ENCODE peak calls at places on chromosomes 12 and 14, in six cellular contexts. R is NCI-H1105, S is hippocampal formation, F is MCF 10A, B is astrocyte of the spinal cord, P is AG04450. D is an unnamed sample.

GRCh38 chr12:80045594-80045993 is 53.7 kb upstream of the OTOGL start:
- DNase-seq in P (peak), F (peak), B (peak), S (no peak), R (no peak), D (no peak)

GRCh38 chr12:20410746-20411145 is 42.4 kb downstream of the PDE3A start:
- DNase-seq in R (no peak), P (no peak), B (no peak), F (no peak), S (no peak), D (no peak)

GRCh38 chr14:105088812-105089745 is 23.8 kb upstream of the GPR132 start:
- DNase-seq in F (no peak), S (no peak), B (no peak), P (no peak), R (no peak), D (no peak)

GRCh38 chr14:67332468-67332867 is 27.1 kb downstream of the ATP6V1D start:
- DNase-seq in R (no peak), P (no peak), B (no peak), S (no peak), F (no peak), D (no peak)

GRCh38 chr12:111792155-111792876 is 25.6 kb downstream of the ALDH2 start:
- DNase-seq in S (no peak), B (no peak), F (peak), R (no peak), P (no peak), D (no peak)

GRCh38 chr12:61894168-61894567 is 366.0 kb upstream of the USP15 start:
- DNase-seq in B (no peak), F (no peak), P (no peak), S (no peak), R (no peak), D (no peak)

GRCh38 chr14:94771906-94772468 is 2.1 kb upstream of the GSC start:
- DNase-seq in R (no peak), S (no peak), F (no peak), B (no peak), P (no peak), D (no peak)

GRCh38 chr12:57086951-57087688 is 1.8 kb upstream of the NAB2 start:
- DNase-seq in B (peak), P (peak), R (no peak), F (peak), S (peak), D (peak)

GRCh38 chr12:12562016-12562483 is 613 bp downstream of the DUSP16 start:
- DNase-seq in P (no peak), B (no peak), S (no peak), R (peak), F (peak), D (peak)

GRCh38 chr12:130547480-130548155 is 168.5 kb downstream of the RIMBP2 start:
- DNase-seq in B (no peak), P (no peak), R (no peak), F (no peak), S (no peak), D (no peak)

GRCh38 chr12:121576851-121577391 is 3.9 kb downstream of the KDM2B start:
- DNase-seq in B (peak), R (no peak), F (no peak), P (peak), S (no peak), D (peak)

GRCh38 chr12:113158439-113159203 is 9.1 kb downstream of the CFAP73 start:
- DNase-seq in F (no peak), R (no peak), B (no peak), P (no peak), S (no peak), D (no peak)

GRCh38 chr12:57176846-57177245 is 29.4 kb upstream of the LRP1-AS start:
- DNase-seq in R (no peak), P (no peak), S (no peak), F (peak), B (no peak), D (no peak)

GRCh38 chr12:15899282-15899870 is 11.8 kb upstream of the DERA start:
- DNase-seq in B (no peak), S (peak), R (peak), P (no peak), F (peak), D (no peak)

GRCh38 chr14:105013150-105013787 is 7.6 kb downstream of the CDCA4 start:
- DNase-seq in P (no peak), R (no peak), F (no peak), B (no peak), S (no peak), D (peak)

GRCh38 chr12:104108755-104109445 is 29.1 kb downstream of the NFYB start:
- DNase-seq in P (peak), R (peak), B (peak), S (peak), F (peak), D (peak)

GRCh38 chr12:47752552-47752951 is 6.1 kb downstream of the RAPGEF3 start:
- DNase-seq in P (no peak), B (no peak), S (no peak), F (peak), R (no peak), D (no peak)

GRCh38 chr14:22220427-22220826 is 368.6 kb downstream of the DAD1 start:
- DNase-seq in F (no peak), R (no peak), P (peak), S (no peak), B (peak), D (no peak)

GRCh38 chr14:22185191-22185590 is 403.8 kb downstream of the DAD1 start:
- DNase-seq in B (peak), P (no peak), S (no peak), R (no peak), F (peak), D (no peak)

GRCh38 chr12:92080390-92081285 is 65.0 kb downstream of the BTG1 start:
- DNase-seq in S (no peak), B (peak), F (peak), P (no peak), R (no peak), D (no peak)

GRCh38 chr12:124779161-124780141 is 84.2 kb downstream of the SCARB1 start:
- DNase-seq in S (no peak), B (peak), P (no peak), R (no peak), F (no peak), D (no peak)

GRCh38 chr14:96616168-96616681 is 114.0 kb downstream of the PAPOLA start:
- DNase-seq in R (no peak), F (no peak), B (no peak), P (no peak), S (no peak), D (no peak)

D was measured in thyroid gland.